ENCODE peak calls at places on chromosomes 11 and 22, in ten cellular contexts. D is HCT116, L is H9, E is colonic mucosa, Z is mammary epithelial cell, R is fibroblast of lung, X is PC-3, N is IMR-90, V is GM23248, A is SK-N-MC. T is an unnamed sample.

GRCh38 chr11:44945639-44946038 is 5.0 kb downstream of the TP53I11 start:
- DNase-seq in D (no peak), L (no peak), E (no peak), Z (no peak), R (no peak), X (no peak), N (no peak), V (no peak), A (no peak), T (no peak)

GRCh38 chr11:19628018-19628417 is 84.6 kb upstream of the NAV2 start:
- DNase-seq in D (no peak), L (no peak), E (no peak), Z (peak; percentile 68), R (peak; percentile 76), X (peak; percentile 92), N (peak; percentile 59), V (peak; percentile 98), A (no peak), T (peak; percentile 90)

GRCh38 chr11:35619754-35620640 is 1.7 kb downstream of the FJX1 start:
- DNase-seq in D (no peak), L (peak; percentile 88), E (no peak), Z (no peak), R (peak; percentile 25), X (peak; percentile 32), N (peak; percentile 45), V (no peak), A (no peak), T (peak; percentile 81)

GRCh38 chr22:39577361-39577760 is 6.8 kb downstream of the CACNA1I start:
- DNase-seq in D (no peak), L (no peak), E (no peak), Z (no peak), R (no peak), X (no peak), N (no peak), V (no peak), A (no peak), T (no peak)

GRCh38 chr11:3346587-3346986 is 32.4 kb downstream of the ZNF195 start:
- DNase-seq in D (no peak), L (no peak), E (no peak), Z (no peak), R (no peak), X (no peak), N (no peak), V (no peak), A (no peak), T (no peak)

GRCh38 chr22:27303718-27304117 is 497.8 kb downstream of the MN1 start:
- DNase-seq in D (no peak), L (no peak), E (no peak), Z (no peak), R (no peak), X (no peak), N (no peak), V (no peak), A (no peak), T (no peak)

GRCh38 chr11:34909435-34909834 is 6.7 kb downstream of the APIP start:
- DNase-seq in D (no peak), L (no peak), E (no peak), Z (no peak), R (no peak), X (no peak), N (no peak), V (no peak), A (no peak), T (no peak)

GRCh38 chr11:73268671-73269271 is 3.4 kb upstream of the P2RY6 start:
- DNase-seq in D (no peak), L (peak; percentile 24), E (no peak), Z (no peak), R (no peak), X (no peak), N (no peak), V (no peak), A (no peak), T (no peak)

GRCh38 chr11:33695051-33695566 is 5.5 kb downstream of the C11orf91 start:
- DNase-seq in D (no peak), L (no peak), E (no peak), Z (no peak), R (no peak), X (no peak), N (no peak), V (no peak), A (no peak), T (peak; percentile 93)

GRCh38 chr22:30262917-30263741 is 3.5 kb downstream of the OSM start:
- DNase-seq in D (no peak), L (peak; percentile 86), E (peak; percentile 85), Z (no peak), R (peak; percentile 65), X (peak; percentile 72), N (peak; percentile 61), V (peak; percentile 68), A (no peak), T (peak; percentile 85)

GRCh38 chr11:78767409-78767932 is 192.8 kb upstream of the NARS2 start:
- DNase-seq in D (no peak), L (no peak), E (no peak), Z (no peak), R (no peak), X (no peak), N (peak; percentile 21), V (no peak), A (no peak), T (no peak)

GRCh38 chr11:116037851-116038250 is 533.6 kb upstream of the CADM1 start:
- DNase-seq in D (no peak), L (no peak), E (no peak), Z (no peak), R (no peak), X (no peak), N (no peak), V (no peak), A (no peak), T (no peak)

GRCh38 chr11:121520243-121521144 is 67.7 kb upstream of the SORL1-AS1 start:
- DNase-seq in D (no peak), L (no peak), E (no peak), Z (peak; percentile 68), R (peak; percentile 90), X (peak; percentile 30), N (peak; percentile 89), V (peak; percentile 84), A (no peak), T (no peak)

GRCh38 chr11:65891180-65892136 is 985 bp downstream of the CCDC85B start:
- DNase-seq in D (no peak), L (peak; percentile 78), E (no peak), Z (no peak), R (peak; percentile 37), X (peak; percentile 95), N (no peak), V (peak; percentile 64), A (no peak), T (peak; percentile 86)

GRCh38 chr11:104163100-104164027 is 583 bp downstream of the PDGFD start:
- DNase-seq in D (no peak), L (peak; percentile 66), E (peak; percentile 25), Z (peak; percentile 35), R (peak; percentile 20), X (no peak), N (peak; percentile 20), V (peak; percentile 28), A (no peak), T (no peak)

GRCh38 chr11:24496728-24497396 is at the start of gene LUZP2:
- DNase-seq in D (no peak), L (peak; percentile 77), E (peak; percentile 17), Z (peak; percentile 28), R (peak; percentile 29), X (peak; percentile 50), N (peak; percentile 51), V (peak; percentile 60), A (no peak), T (peak; percentile 49)

GRCh38 chr11:128830290-128830813 is 36.7 kb downstream of the KCNJ1 start:
- DNase-seq in D (no peak), L (no peak), E (no peak), Z (no peak), R (no peak), X (no peak), N (no peak), V (no peak), A (no peak), T (no peak)
- H3K9ac ChIP-seq in D (no peak overlapping the region), L (no peak overlapping the region), E (no peak overlapping the region), Z (no peak overlapping the region), R (no peak overlapping the region), X (no peak overlapping the region), N (no peak overlapping the region), V (no peak overlapping the region), A (no peak overlapping the region), T (no peak overlapping the region)

GRCh38 chr11:9802291-9802861 is 138.5 kb downstream of the SWAP70 start:
- DNase-seq in D (no peak), L (no peak), E (no peak), Z (peak; percentile 83), R (peak; percentile 86), X (no peak), N (peak; percentile 91), V (peak; percentile 90), A (peak; percentile 47), T (no peak)
- H3K9ac ChIP-seq in D (no peak overlapping the region), L (no peak overlapping the region), E (no peak overlapping the region), Z (peak overlapping the region; percentile 69), R (no peak overlapping the region), X (no peak overlapping the region), N (peak overlapping the region; percentile 70), V (peak overlapping the region; percentile 55), A (peak overlapping the region; percentile 76), T (no peak overlapping the region)

GRCh38 chr11:111920908-111921307 is 2.2 kb downstream of the C11orf52 start:
- DNase-seq in D (no peak), L (no peak), E (no peak), Z (no peak), R (no peak), X (no peak), N (no peak), V (no peak), A (no peak), T (no peak)

GRCh38 chr11:111922803-111923202 is 4.1 kb downstream of the C11orf52 start:
- DNase-seq in D (no peak), L (no peak), E (peak; percentile 51), Z (peak; percentile 46), R (peak; percentile 92), X (peak; percentile 65), N (peak; percentile 89), V (peak; percentile 93), A (no peak), T (no peak)

GRCh38 chr11:111923951-111924350 is 5.2 kb downstream of the C11orf52 start:
- DNase-seq in D (no peak), L (no peak), E (no peak), Z (no peak), R (no peak), X (no peak), N (no peak), V (peak; percentile 40), A (no peak), T (no peak)

GRCh38 chr11:111925953-111926352 is 7.2 kb downstream of the C11orf52 start:
- DNase-seq in D (no peak), L (no peak), E (no peak), Z (no peak), R (no peak), X (no peak), N (no peak), V (no peak), A (no peak), T (no peak)

GRCh38 chr11:111923351-111923788 is 4.7 kb downstream of the C11orf52 start:
- DNase-seq in D (no peak), L (no peak), E (no peak), Z (no peak), R (peak; percentile 41), X (no peak), N (peak; percentile 48), V (peak; percentile 68), A (no peak), T (no peak)
- H3K9ac ChIP-seq in D (no peak overlapping the region), L (peak overlapping the region; percentile 13), E (no peak overlapping the region), Z (no peak overlapping the region), R (no peak overlapping the region), X (no peak overlapping the region), N (peak overlapping the region; percentile 57), V (peak overlapping the region; percentile 80), A (peak overlapping the region; percentile 70), T (peak overlapping the region; percentile 41)

GRCh38 chr22:37485006-37485713 is 1.0 kb downstream of the MFNG start:
- DNase-seq in D (no peak), L (no peak), E (no peak), Z (no peak), R (no peak), X (no peak), N (no peak), V (no peak), A (no peak), T (no peak)
- H3K9ac ChIP-seq in D (no peak overlapping the region), L (no peak overlapping the region), E (peak overlapping the region; percentile 83), Z (no peak overlapping the region), R (no peak overlapping the region), X (no peak overlapping the region), N (no peak overlapping the region), V (no peak overlapping the region), A (no peak overlapping the region), T (no peak overlapping the region)

T was measured in kidney.